ENCODE peak calls at places on chromosome 18, in five cellular contexts. J is ACHN, L is GM03348, X is activated gamma-delta T cell treated with Interleukin-2 at 50 U/mL for 16 hours, M is NCI-H2081. I is an unnamed sample.

GRCh38 chr18:54140641-54141040 is 83.8 kb downstream of the MBD2 start:
- DNase-seq in L (peak; percentile 45), M (no peak), J (no peak), X (no peak), I (peak; percentile 79)

GRCh38 chr18:34659579-34660517 is 50.2 kb upstream of the DTNA start:
- DNase-seq in J (peak; percentile 90), L (peak; percentile 88), X (no peak), M (peak; percentile 85), I (peak; percentile 95)

GRCh38 chr18:44870631-44871502 is 190.2 kb downstream of the SETBP1 start:
- DNase-seq in M (no peak), J (no peak), X (no peak), L (no peak), I (no peak)

GRCh38 chr18:69838620-69839411 is 108.9 kb downstream of the CD226 start:
- DNase-seq in M (no peak), X (no peak), L (no peak), J (peak; percentile 54), I (no peak)

GRCh38 chr18:32372381-32373061 is 98.2 kb downstream of the GAREM1 start:
- DNase-seq in X (no peak), M (peak; percentile 68), L (no peak), J (no peak), I (no peak)

GRCh38 chr18:2981212-2981728 is 31.7 kb downstream of the LPIN2 start:
- DNase-seq in M (no peak), L (peak; percentile 44), J (peak; percentile 79), X (no peak), I (peak; percentile 82)

GRCh38 chr18:64017870-64018269 is 48.0 kb downstream of the SERPINB8 start:
- DNase-seq in X (no peak), J (peak; percentile 32), L (peak; percentile 37), M (peak; percentile 52), I (peak; percentile 11)

GRCh38 chr18:76496200-76496890 is 1.3 kb upstream of the ZNF516 start:
- DNase-seq in J (peak; percentile 68), M (peak; percentile 78), X (peak; percentile 16), L (peak; percentile 35), I (peak; percentile 71)

GRCh38 chr18:45291616-45292612 is 323.4 kb upstream of the SLC14A2 start:
- DNase-seq in L (no peak), J (no peak), X (no peak), M (peak; percentile 37), I (peak; percentile 54)

GRCh38 chr18:58714821-58715220 is 43.6 kb downstream of the MALT1 start:
- DNase-seq in L (no peak), M (no peak), X (no peak), J (no peak), I (no peak)

GRCh38 chr18:9539283-9539682 is 64.0 kb downstream of the RALBP1 start:
- DNase-seq in M (no peak), X (no peak), J (no peak), L (peak; percentile 46), I (peak; percentile 36)

GRCh38 chr18:25560369-25560768 is 208.4 kb upstream of the ZNF521 start:
- DNase-seq in J (no peak), M (no peak), X (no peak), L (no peak), I (peak; percentile 23)

GRCh38 chr18:58768293-58768974 is 96.2 kb upstream of the ZNF532 start:
- DNase-seq in L (peak; percentile 92), X (peak; percentile 62), J (peak; percentile 61), M (peak; percentile 79), I (peak; percentile 44)

GRCh38 chr18:23814977-23815614 is 125.8 kb downstream of the LAMA3 start:
- DNase-seq in L (no peak), M (no peak), J (no peak), X (no peak), I (no peak)

GRCh38 chr18:46462523-46462922 is 194.5 kb downstream of the LOXHD1 start:
- DNase-seq in X (no peak), J (no peak), L (no peak), M (no peak), I (no peak)

GRCh38 chr18:37846996-37847395 is 281.4 kb upstream of the CELF4 start:
- DNase-seq in X (no peak), J (no peak), L (no peak), M (no peak), I (no peak)

GRCh38 chr18:62999392-62999791 is 284.1 kb downstream of the PHLPP1 start:
- DNase-seq in M (no peak), L (peak; percentile 57), J (peak; percentile 25), X (no peak), I (peak; percentile 27)

GRCh38 chr18:12403601-12404506 is 3.9 kb upstream of the PRELID3A start:
- DNase-seq in J (peak; percentile 76), X (no peak), L (peak; percentile 79), M (no peak), I (peak; percentile 84)

GRCh38 chr18:43115076-43116035 is at the start of gene RIT2:
- DNase-seq in M (no peak), L (no peak), X (no peak), J (no peak), I (no peak)

GRCh38 chr18:61502472-61502871 is 169.2 kb downstream of the CDH20 start:
- DNase-seq in M (peak; percentile 70), X (no peak), L (peak; percentile 83), J (peak; percentile 45), I (peak; percentile 63)

GRCh38 chr18:57527479-57528237 is 58.8 kb downstream of the FECH start:
- DNase-seq in M (no peak), X (no peak), J (no peak), L (no peak), I (no peak)

I was measured in AG10803.